ENCODE peak calls at places on chromosomes 3 and 15, in five cellular contexts. X is activated T-cell treated with anti-CD3 and anti-CD28 coated beads for 1 hour; D is uterus; F is activated CD8-positive, alpha-beta memory T cell treated with anti-CD3 and anti-CD28 coated beads, Interleukin-2, amount 50 U/mL, for 4 hours; A is EH. R is an unnamed sample.

GRCh38 chr3:15502616-15503015 is 18.9 kb downstream of the COLQ start:
- DNase-seq in X (no peak), A (no peak), F (no peak), D (no peak), R (no peak)

GRCh38 chr15:63008333-63009049 is 34.1 kb upstream of the TPM1 start:
- DNase-seq in X (no peak), A (no peak), F (no peak), D (no peak), R (no peak)

GRCh38 chr3:114809668-114810413 is 337.2 kb downstream of the ZBTB20 start:
- DNase-seq in D (no peak), X (no peak), A (peak), F (no peak), R (no peak)

GRCh38 chr15:42919308-42919707 is 1.3 kb downstream of the TTBK2 start:
- DNase-seq in D (no peak), X (no peak), A (no peak), F (no peak), R (no peak)

GRCh38 chr15:95604634-95605036 is 725.9 kb upstream of the NR2F2 start:
- DNase-seq in A (peak), F (no peak), X (no peak), D (peak), R (no peak)

GRCh38 chr15:56496635-56497034 is 31.7 kb upstream of the MNS1 start:
- DNase-seq in A (peak), X (no peak), D (no peak), F (no peak), R (no peak)

GRCh38 chr3:125125822-125126245 is 70.0 kb upstream of the HEG1 start:
- DNase-seq in A (peak), X (no peak), D (no peak), F (no peak), R (no peak)

GRCh38 chr3:116517308-116517707 is 72.0 kb upstream of the LSAMP start:
- DNase-seq in D (no peak), F (no peak), A (no peak), X (no peak), R (no peak)

GRCh38 chr3:146155022-146155421 is 6.0 kb downstream of the PLOD2 start:
- DNase-seq in A (no peak), F (no peak), D (no peak), X (no peak), R (no peak)

GRCh38 chr3:45638299-45639043 is 43.9 kb downstream of the LIMD1 start:
- DNase-seq in A (no peak), F (no peak), X (no peak), D (no peak), R (no peak)

GRCh38 chr15:26864664-26865191 is 2.1 kb upstream of the GABRA5 start:
- DNase-seq in A (peak), F (no peak), X (no peak), D (no peak), R (no peak)

GRCh38 chr15:58241872-58242271 is 103.7 kb downstream of the AQP9 start:
- DNase-seq in X (no peak), A (peak), F (no peak), D (no peak), R (no peak)

GRCh38 chr3:195907730-195908438 is 467 bp downstream of the TNK2 start:
- DNase-seq in F (peak), D (no peak), X (peak), A (peak), R (no peak)

GRCh38 chr3:111747490-111747889 is 111.6 kb upstream of the PHLDB2 start:
- DNase-seq in D (no peak), F (no peak), X (no peak), A (peak), R (no peak)